ENCODE peak calls at places on chromosome 15, in four cellular contexts. One of them, this sample, is unnamed.

GRCh38 chr15:37981781-37982180 is 47.3 kb downstream of the TMCO5A start:
- DNase-seq in fibroblast of the aortic adventitia: peak
- DNase-seq in left ventricle myocardium inferior: no peak
- DNase-seq in osteoblast: peak
- DNase-seq in this sample: peak

GRCh38 chr15:92818658-92819311 is 81.3 kb upstream of the CHD2 start:
- DNase-seq in fibroblast of the aortic adventitia: no peak
- DNase-seq in left ventricle myocardium inferior: no peak
- DNase-seq in osteoblast: peak
- DNase-seq in this sample: peak

GRCh38 chr15:25250011-25250596 is 188.7 kb downstream of the UBE3A start:
- DNase-seq in fibroblast of the aortic adventitia: no peak
- DNase-seq in left ventricle myocardium inferior: peak
- DNase-seq in osteoblast: peak
- DNase-seq in this sample: no peak

GRCh38 chr15:101542306-101543025 is 53.0 kb upstream of the PCSK6 start:
- DNase-seq in fibroblast of the aortic adventitia: no peak
- DNase-seq in left ventricle myocardium inferior: no peak
- DNase-seq in osteoblast: peak
- DNase-seq in this sample: no peak

GRCh38 chr15:77907824-77908751 is 169.4 kb downstream of the TBC1D2B start:
- DNase-seq in fibroblast of the aortic adventitia: no peak
- DNase-seq in left ventricle myocardium inferior: no peak
- DNase-seq in osteoblast: peak
- DNase-seq in this sample: peak

GRCh38 chr15:32849769-32850668 is 132.2 kb downstream of the GREM1 start:
- DNase-seq in fibroblast of the aortic adventitia: peak
- DNase-seq in left ventricle myocardium inferior: no peak
- DNase-seq in osteoblast: peak
- DNase-seq in this sample: peak

GRCh38 chr15:42046597-42046996 is 25.8 kb upstream of the PLA2G4E start:
- DNase-seq in fibroblast of the aortic adventitia: no peak
- DNase-seq in left ventricle myocardium inferior: no peak
- DNase-seq in osteoblast: no peak
- DNase-seq in this sample: no peak

GRCh38 chr15:35289029-35289617 is 204.0 kb upstream of the NANOGP8 start:
- DNase-seq in fibroblast of the aortic adventitia: peak
- DNase-seq in left ventricle myocardium inferior: no peak
- DNase-seq in osteoblast: no peak
- DNase-seq in this sample: peak

GRCh38 chr15:22262613-22263020 is 182.3 kb downstream of the OR4M2 start:
- DNase-seq in fibroblast of the aortic adventitia: no peak
- DNase-seq in left ventricle myocardium inferior: no peak
- DNase-seq in osteoblast: no peak
- DNase-seq in this sample: no peak

GRCh38 chr15:40696228-40696627 is 1.3 kb downstream of the RAD51 start:
- DNase-seq in fibroblast of the aortic adventitia: no peak
- DNase-seq in left ventricle myocardium inferior: no peak
- DNase-seq in osteoblast: no peak
- DNase-seq in this sample: no peak

GRCh38 chr15:40942337-40942854 is 10.9 kb upstream of the CHAC1 start:
- DNase-seq in fibroblast of the aortic adventitia: peak
- DNase-seq in left ventricle myocardium inferior: no peak
- DNase-seq in osteoblast: peak
- DNase-seq in this sample: no peak

GRCh38 chr15:71957026-71957425 is 146.7 kb downstream of the NR2E3 start:
- DNase-seq in fibroblast of the aortic adventitia: peak
- DNase-seq in left ventricle myocardium inferior: no peak
- DNase-seq in osteoblast: no peak
- DNase-seq in this sample: no peak

GRCh38 chr15:67416891-67417290 is 104.0 kb upstream of the C15orf61 start:
- DNase-seq in fibroblast of the aortic adventitia: no peak
- DNase-seq in left ventricle myocardium inferior: no peak
- DNase-seq in osteoblast: no peak
- DNase-seq in this sample: no peak

GRCh38 chr15:70748281-70748747 is 15.0 kb downstream of the UACA start:
- DNase-seq in fibroblast of the aortic adventitia: peak
- DNase-seq in left ventricle myocardium inferior: peak
- DNase-seq in osteoblast: no peak
- DNase-seq in this sample: no peak

GRCh38 chr15:95326689-95327525 is 1003.6 kb upstream of the NR2F2 start:
- DNase-seq in fibroblast of the aortic adventitia: no peak
- DNase-seq in left ventricle myocardium inferior: no peak
- DNase-seq in osteoblast: peak
- DNase-seq in this sample: peak

GRCh38 chr15:39135989-39136388 is 444.9 kb upstream of the THBS1 start:
- DNase-seq in fibroblast of the aortic adventitia: peak
- DNase-seq in left ventricle myocardium inferior: no peak
- DNase-seq in osteoblast: peak
- DNase-seq in this sample: peak

GRCh38 chr15:79430901-79431635 is 1.1 kb upstream of the MINAR1 start:
- DNase-seq in fibroblast of the aortic adventitia: peak
- DNase-seq in left ventricle myocardium inferior: no peak
- DNase-seq in osteoblast: no peak
- DNase-seq in this sample: no peak

GRCh38 chr15:98823012-98823458 is 174.7 kb downstream of the IGF1R start:
- DNase-seq in fibroblast of the aortic adventitia: peak
- DNase-seq in left ventricle myocardium inferior: no peak
- DNase-seq in osteoblast: peak
- DNase-seq in this sample: peak

GRCh38 chr15:67833504-67834248 is 6.2 kb downstream of the RNU6-1 start:
- DNase-seq in fibroblast of the aortic adventitia: no peak
- DNase-seq in left ventricle myocardium inferior: no peak
- DNase-seq in osteoblast: peak
- DNase-seq in this sample: peak

GRCh38 chr15:101448336-101448735 is 41.2 kb downstream of the PCSK6 start:
- DNase-seq in fibroblast of the aortic adventitia: no peak
- DNase-seq in left ventricle myocardium inferior: no peak
- DNase-seq in osteoblast: no peak
- DNase-seq in this sample: no peak

GRCh38 chr15:82850731-82851130 is 41.3 kb downstream of the WHAMM start:
- DNase-seq in fibroblast of the aortic adventitia: no peak
- DNase-seq in left ventricle myocardium inferior: no peak
- DNase-seq in osteoblast: no peak
- DNase-seq in this sample: no peak

GRCh38 chr15:59002418-59002859 is 15.0 kb downstream of the RNF111 start:
- DNase-seq in fibroblast of the aortic adventitia: no peak
- DNase-seq in left ventricle myocardium inferior: no peak
- DNase-seq in osteoblast: no peak
- DNase-seq in this sample: no peak

GRCh38 chr15:38597221-38597800 is 32.7 kb upstream of the RASGRP1 start:
- DNase-seq in fibroblast of the aortic adventitia: no peak
- DNase-seq in left ventricle myocardium inferior: no peak
- DNase-seq in osteoblast: no peak
- DNase-seq in this sample: no peak

GRCh38 chr15:100958326-100959065 is 39.3 kb downstream of the LRRK1 start:
- DNase-seq in fibroblast of the aortic adventitia: peak
- DNase-seq in left ventricle myocardium inferior: no peak
- DNase-seq in osteoblast: no peak
- DNase-seq in this sample: peak

GRCh38 chr15:69562564-69562963 is 109.9 kb downstream of the RPLP1 start:
- DNase-seq in fibroblast of the aortic adventitia: no peak
- DNase-seq in left ventricle myocardium inferior: no peak
- DNase-seq in osteoblast: no peak
- DNase-seq in this sample: no peak

GRCh38 chr15:92077353-92078080 is 224.0 kb downstream of the SLCO3A1 start:
- DNase-seq in fibroblast of the aortic adventitia: peak
- DNase-seq in left ventricle myocardium inferior: peak
- DNase-seq in osteoblast: peak
- DNase-seq in this sample: peak

GRCh38 chr15:101386967-101387366 is 91.9 kb upstream of the SNRPA1 start:
- DNase-seq in fibroblast of the aortic adventitia: no peak
- DNase-seq in left ventricle myocardium inferior: no peak
- DNase-seq in osteoblast: no peak
- DNase-seq in this sample: no peak

GRCh38 chr15:74040115-74040850 is 42.1 kb downstream of the GOLGA6A start:
- DNase-seq in fibroblast of the aortic adventitia: peak
- DNase-seq in left ventricle myocardium inferior: peak
- DNase-seq in osteoblast: peak
- DNase-seq in this sample: peak
- H3K4me3 ChIP-seq in fibroblast of the aortic adventitia: peak
- H3K4me3 ChIP-seq in left ventricle myocardium inferior: no peak
- H3K4me3 ChIP-seq in osteoblast: peak
- H3K4me3 ChIP-seq in this sample: no peak

GRCh38 chr15:81301385-81301784 is 22.6 kb downstream of the STARD5 start:
- DNase-seq in fibroblast of the aortic adventitia: no peak
- DNase-seq in left ventricle myocardium inferior: no peak
- DNase-seq in osteoblast: no peak
- DNase-seq in this sample: no peak

GRCh38 chr15:81303241-81304225 is 20.4 kb downstream of the STARD5 start:
- DNase-seq in fibroblast of the aortic adventitia: no peak
- DNase-seq in left ventricle myocardium inferior: no peak
- DNase-seq in osteoblast: no peak
- DNase-seq in this sample: peak

GRCh38 chr15:81302605-81303204 is 21.2 kb downstream of the STARD5 start:
- DNase-seq in fibroblast of the aortic adventitia: no peak
- DNase-seq in left ventricle myocardium inferior: no peak
- DNase-seq in osteoblast: no peak
- DNase-seq in this sample: no peak

GRCh38 chr15:81299630-81300273 is 24.2 kb downstream of the STARD5 start:
- DNase-seq in fibroblast of the aortic adventitia: no peak
- DNase-seq in left ventricle myocardium inferior: no peak
- DNase-seq in osteoblast: no peak
- DNase-seq in this sample: no peak

GRCh38 chr15:81301815-81302399 is 22.0 kb downstream of the STARD5 start:
- DNase-seq in fibroblast of the aortic adventitia: no peak
- DNase-seq in left ventricle myocardium inferior: no peak
- DNase-seq in osteoblast: no peak
- DNase-seq in this sample: no peak
- H3K4me3 ChIP-seq in fibroblast of the aortic adventitia: no peak
- H3K4me3 ChIP-seq in left ventricle myocardium inferior: no peak
- H3K4me3 ChIP-seq in osteoblast: no peak
- H3K4me3 ChIP-seq in this sample: no peak

DNA sequence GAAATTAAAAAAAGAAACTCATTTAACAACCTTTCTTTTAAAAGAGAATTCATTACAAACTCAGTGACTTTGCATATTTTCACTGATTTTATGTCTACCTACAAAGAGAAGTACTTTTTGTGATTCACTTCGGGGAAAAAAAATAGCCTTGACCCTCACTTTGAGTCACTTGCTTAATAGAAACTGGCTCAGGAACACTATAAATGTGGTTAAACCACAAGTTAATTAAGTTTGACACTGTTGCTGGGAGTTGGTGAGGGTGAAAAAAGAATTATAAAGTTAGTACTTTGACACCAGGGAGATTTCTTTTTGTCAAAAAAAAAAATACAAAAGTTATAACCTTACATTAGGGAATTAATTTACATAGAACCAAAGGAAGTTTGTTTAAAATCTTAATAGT is 810.9 kb downstream of the NR2F2 start:
- DNase-seq in fibroblast of the aortic adventitia: no peak
- DNase-seq in left ventricle myocardium inferior: no peak
- DNase-seq in osteoblast: no peak
- DNase-seq in this sample: no peak
- H3K4me3 ChIP-seq in fibroblast of the aortic adventitia: no peak
- H3K4me3 ChIP-seq in left ventricle myocardium inferior: no peak
- H3K4me3 ChIP-seq in osteoblast: no peak
- H3K4me3 ChIP-seq in this sample: no peak

GRCh38 chr15:76011611-76012010 is 613 bp downstream of the NRG4 start:
- DNase-seq in fibroblast of the aortic adventitia: no peak
- DNase-seq in left ventricle myocardium inferior: no peak
- DNase-seq in osteoblast: no peak
- DNase-seq in this sample: no peak
- H3K4me3 ChIP-seq in fibroblast of the aortic adventitia: no peak
- H3K4me3 ChIP-seq in left ventricle myocardium inferior: no peak
- H3K4me3 ChIP-seq in osteoblast: no peak
- H3K4me3 ChIP-seq in this sample: no peak

GRCh38 chr15:60009124-60009523 is 5.0 kb downstream of the FOXB1 start:
- DNase-seq in fibroblast of the aortic adventitia: no peak
- DNase-seq in left ventricle myocardium inferior: no peak
- DNase-seq in osteoblast: no peak
- DNase-seq in this sample: no peak
- H3K4me3 ChIP-seq in fibroblast of the aortic adventitia: no peak
- H3K4me3 ChIP-seq in left ventricle myocardium inferior: no peak
- H3K4me3 ChIP-seq in osteoblast: no peak
- H3K4me3 ChIP-seq in this sample: no peak

DNA sequence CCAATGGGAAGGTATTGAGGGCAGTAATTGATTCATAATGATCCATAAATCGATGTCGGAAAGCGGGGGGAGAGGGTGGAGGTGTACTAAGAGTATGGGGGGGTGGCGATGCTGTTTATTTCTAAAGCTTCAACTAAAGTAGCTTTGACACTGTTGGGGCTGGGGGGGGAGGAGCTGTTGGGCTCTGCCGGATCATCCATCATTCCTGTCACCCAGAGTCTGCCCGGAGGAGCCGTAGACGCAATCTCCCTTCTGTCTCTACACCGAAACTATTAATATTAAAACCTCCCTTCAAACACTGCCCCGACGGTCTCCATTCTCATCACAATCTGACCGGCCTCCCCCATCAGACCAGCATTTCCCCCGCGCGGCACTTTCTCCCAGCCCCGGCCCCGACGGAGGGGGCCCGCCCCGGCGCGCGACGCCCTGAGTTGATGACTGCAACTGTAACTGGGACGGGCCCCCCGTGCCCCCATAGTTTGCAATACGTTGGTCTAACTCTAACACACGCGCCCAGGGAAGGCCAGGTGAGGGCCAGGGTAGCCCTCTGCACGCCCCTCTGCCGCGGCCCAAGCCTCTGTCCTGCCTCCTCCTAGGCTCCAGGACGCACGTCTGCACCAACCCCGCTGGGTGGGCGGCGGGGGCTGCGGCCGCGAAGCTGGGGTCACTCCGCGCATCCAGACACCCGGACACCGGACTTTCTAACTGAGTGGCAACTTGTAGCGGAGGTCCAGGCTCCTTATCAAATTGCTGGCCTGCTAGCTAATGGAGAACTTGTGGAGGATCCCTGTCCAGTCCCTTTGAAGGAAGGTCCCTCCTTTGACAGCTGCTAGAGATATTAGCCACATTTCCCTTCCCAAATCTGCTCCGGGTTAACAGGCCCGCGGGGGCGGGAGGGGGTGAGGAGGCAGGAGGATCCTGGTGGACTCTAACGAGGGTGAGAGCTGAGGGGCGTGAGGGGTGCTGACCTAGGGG is 212.0 kb downstream of the MEIS2 start:
- DNase-seq in fibroblast of the aortic adventitia: peak
- DNase-seq in left ventricle myocardium inferior: no peak
- DNase-seq in osteoblast: peak
- DNase-seq in this sample: no peak
- H3K4me3 ChIP-seq in fibroblast of the aortic adventitia: peak
- H3K4me3 ChIP-seq in left ventricle myocardium inferior: peak
- H3K4me3 ChIP-seq in osteoblast: peak
- H3K4me3 ChIP-seq in this sample: no peak

GRCh38 chr15:65818927-65819562 is 27.0 kb upstream of the DENND4A start:
- DNase-seq in fibroblast of the aortic adventitia: no peak
- DNase-seq in left ventricle myocardium inferior: no peak
- DNase-seq in osteoblast: no peak
- DNase-seq in this sample: no peak

GRCh38 chr15:65819563-65819960 is 27.5 kb upstream of the DENND4A start:
- DNase-seq in fibroblast of the aortic adventitia: no peak
- DNase-seq in left ventricle myocardium inferior: no peak
- DNase-seq in osteoblast: no peak
- DNase-seq in this sample: no peak

GRCh38 chr15:65812921-65813320 is 20.8 kb upstream of the DENND4A start:
- DNase-seq in fibroblast of the aortic adventitia: no peak
- DNase-seq in left ventricle myocardium inferior: no peak
- DNase-seq in osteoblast: no peak
- DNase-seq in this sample: no peak

GRCh38 chr15:65812467-65812866 is 20.4 kb upstream of the DENND4A start:
- DNase-seq in fibroblast of the aortic adventitia: no peak
- DNase-seq in left ventricle myocardium inferior: no peak
- DNase-seq in osteoblast: no peak
- DNase-seq in this sample: no peak

GRCh38 chr15:65816441-65816840 is 24.3 kb upstream of the DENND4A start:
- DNase-seq in fibroblast of the aortic adventitia: no peak
- DNase-seq in left ventricle myocardium inferior: no peak
- DNase-seq in osteoblast: no peak
- DNase-seq in this sample: no peak
- H3K4me3 ChIP-seq in fibroblast of the aortic adventitia: no peak
- H3K4me3 ChIP-seq in left ventricle myocardium inferior: no peak
- H3K4me3 ChIP-seq in osteoblast: no peak
- H3K4me3 ChIP-seq in this sample: no peak

This sample was measured in epithelial cell of esophagus.